ENCODE peak calls at places on chromosomes 13 and 19, in nine cellular contexts. L is NCI-H524; G is AML-193; Q is CD8-positive, alpha-beta memory T cell; S is AG04450; C is endothelial cell; U is amniotic stem cell; J is Kasumi-1; A is activated CD8-positive, alpha-beta memory T cell treated with anti-CD3 and anti-CD28 coated beads for 1 hour. K is an unnamed sample.

GRCh38 chr13:20608438-20609020 is 41.6 kb downstream of the IFT88 start:
- DNase-seq in A (no peak), U (no peak), S (no peak), C (no peak), Q (no peak), L (no peak), G (no peak), J (no peak), K (no peak)

GRCh38 chr13:99486996-99487395 is 14.3 kb upstream of the TM9SF2 start:
- DNase-seq in L (no peak), S (no peak), J (no peak), C (no peak), A (no peak), U (no peak), G (no peak), Q (no peak), K (no peak)

GRCh38 chr13:110017379-110017778 is 231.0 kb upstream of the IRS2 start:
- DNase-seq in L (no peak), C (no peak), J (no peak), Q (no peak), A (no peak), G (no peak), S (peak), U (peak), K (peak)

GRCh38 chr13:35474551-35474950 is 1.9 kb downstream of the MAB21L1 start:
- DNase-seq in Q (no peak), C (peak), S (no peak), J (no peak), L (peak), A (no peak), G (no peak), U (no peak), K (no peak)

GRCh38 chr13:30907167-30907761 is 1.2 kb downstream of the MEDAG start:
- DNase-seq in G (no peak), S (no peak), Q (no peak), U (no peak), A (no peak), L (no peak), C (no peak), J (no peak), K (peak)

GRCh38 chr13:40149611-40150283 is 494.3 kb downstream of the COG6 start:
- DNase-seq in U (no peak), C (no peak), J (no peak), S (peak), Q (no peak), L (no peak), G (no peak), A (no peak), K (peak)

GRCh38 chr19:19652482-19653295 is 9.2 kb upstream of the GMIP start:
- DNase-seq in J (no peak), A (no peak), Q (no peak), G (no peak), L (no peak), U (no peak), S (no peak), C (no peak), K (no peak)

GRCh38 chr19:15199652-15200574 is 882 bp downstream of the NOTCH3 start:
- DNase-seq in A (no peak), L (no peak), U (no peak), C (peak), S (no peak), Q (no peak), G (no peak), J (no peak), K (peak)

GRCh38 chr13:102721800-102722231 is 27.0 kb upstream of the METTL21C start:
- DNase-seq in S (no peak), L (no peak), Q (peak), J (no peak), A (no peak), C (no peak), G (peak), U (no peak), K (peak)

GRCh38 chr19:53659292-53659691 is 27.5 kb downstream of the DPRX start:
- DNase-seq in A (no peak), L (no peak), Q (no peak), G (peak), C (peak), S (no peak), J (no peak), U (no peak), K (no peak)

GRCh38 chr13:25689539-25689938 is 317.8 kb downstream of the ATP8A2 start:
- DNase-seq in J (no peak), S (no peak), A (no peak), G (no peak), U (no peak), C (no peak), L (no peak), Q (no peak), K (no peak)

GRCh38 chr19:50808856-50809255 is 14.7 kb downstream of the KLK1 start:
- DNase-seq in L (no peak), G (no peak), A (no peak), C (no peak), S (no peak), J (no peak), U (no peak), Q (no peak), K (no peak)

GRCh38 chr13:94198666-94199065 is 280.8 kb downstream of the DCT start:
- DNase-seq in L (no peak), J (no peak), A (no peak), S (no peak), G (no peak), C (no peak), Q (no peak), U (no peak), K (no peak)

GRCh38 chr13:24618219-24618955 is 61.8 kb upstream of the ATP12A start:
- DNase-seq in Q (peak), G (peak), C (no peak), A (peak), U (no peak), L (no peak), S (no peak), J (peak), K (no peak)

GRCh38 chr19:49881672-49882394 is 4.3 kb downstream of the TBC1D17 start:
- DNase-seq in G (no peak), Q (no peak), A (no peak), C (no peak), L (no peak), S (no peak), J (no peak), U (no peak), K (no peak)

GRCh38 chr13:113119822-113120189 is 2.8 kb upstream of the F10 start:
- DNase-seq in J (no peak), C (no peak), L (no peak), S (no peak), A (no peak), U (no peak), Q (no peak), G (no peak), K (no peak)

GRCh38 chr13:36548129-36548528 is 115.8 kb downstream of the CCNA1 start:
- DNase-seq in Q (no peak), C (no peak), S (no peak), A (no peak), U (no peak), G (no peak), L (no peak), J (no peak), K (no peak)

GRCh38 chr13:30572859-30573275 is 44.9 kb upstream of the USPL1 start:
- DNase-seq in U (peak), Q (peak), G (peak), S (no peak), A (no peak), L (no peak), C (no peak), J (peak), K (peak)

GRCh38 chr19:51777570-51778460 is 16.8 kb downstream of the FPR2 start:
- DNase-seq in L (peak), A (peak), J (peak), G (peak), U (peak), S (peak), C (peak), Q (peak), K (peak)

GRCh38 chr19:16205205-16206045 is 7.7 kb downstream of the AP1M1 start:
- DNase-seq in C (no peak), L (no peak), J (no peak), G (no peak), U (no peak), S (no peak), Q (no peak), A (no peak), K (no peak)

GRCh38 chr19:5850743-5851293 is 431 bp downstream of the FUT3 start:
- DNase-seq in J (no peak), A (no peak), L (no peak), Q (no peak), G (no peak), S (no peak), U (no peak), C (no peak), K (peak)

GRCh38 chr19:2329528-2329927 is 1.0 kb downstream of the SPPL2B start:
- DNase-seq in S (no peak), Q (no peak), G (no peak), J (no peak), U (no peak), C (no peak), A (no peak), L (no peak), K (no peak)

GRCh38 chr13:83183439-83184149 is 698.7 kb downstream of the SLITRK1 start:
- DNase-seq in L (no peak), C (no peak), J (no peak), S (no peak), A (no peak), G (no peak), Q (no peak), U (no peak), K (no peak)

GRCh38 chr19:39430675-39431593 is 4.8 kb downstream of the RPS16 start:
- DNase-seq in J (peak), Q (peak), S (peak), A (no peak), C (no peak), G (peak), U (no peak), L (no peak), K (no peak)

GRCh38 chr13:44402902-44403719 is 29.5 kb downstream of the SERP2 start:
- DNase-seq in A (no peak), S (no peak), C (no peak), U (no peak), G (no peak), Q (no peak), L (no peak), J (no peak), K (no peak)

K was measured in GM03348.